ENCODE peak calls at places on chromosomes 12 and 14, in ten cellular contexts. I is dermis blood vessel endothelial cell, N is HTR-8/SVneo, X is NCI-H1694 treated with DMSO at 0.1 percent for 48 hours, M is lower lobe of right lung, U is kidney, T is HCEC 1CT, R is T-helper 1 cell, A is Kasumi-1, W is cardiac fibroblast. V is an unnamed sample.

GRCh38 chr12:18139989-18140596 is 50.1 kb upstream of the RERGL start:
- DNase-seq in N (no peak), R (no peak), U (no peak), I (peak; percentile 52), M (no peak), W (peak; percentile 61), T (peak; percentile 36), A (peak; percentile 90), X (peak; percentile 69), V (peak; percentile 59)

GRCh38 chr12:119375619-119376018 is 41.1 kb downstream of the CCDC60 start:
- DNase-seq in U (no peak), M (no peak), I (no peak), T (no peak), A (no peak), N (no peak), R (no peak), W (no peak), X (no peak), V (no peak)

GRCh38 chr12:11348439-11348838 is 38.2 kb upstream of the PRB4 start:
- DNase-seq in M (no peak), I (no peak), N (no peak), R (no peak), U (peak; percentile 32), A (no peak), W (no peak), T (no peak), X (no peak), V (no peak)

GRCh38 chr12:51814311-51815088 is 34.0 kb downstream of the FIGNL2 start:
- DNase-seq in N (peak; percentile 73), T (peak; percentile 70), R (no peak), U (peak; percentile 92), I (peak; percentile 87), W (peak; percentile 79), X (no peak), M (peak; percentile 89), A (no peak), V (peak; percentile 84)

GRCh38 chr12:44497044-44497443 is 379.1 kb downstream of the NELL2 start:
- DNase-seq in W (no peak), A (no peak), T (no peak), U (no peak), R (no peak), M (no peak), N (no peak), I (no peak), X (no peak), V (no peak)

GRCh38 chr12:3216097-3216496 is 138.9 kb downstream of the TSPAN9 start:
- DNase-seq in I (no peak), U (no peak), T (no peak), A (no peak), X (peak; percentile 38), M (no peak), R (no peak), N (no peak), W (no peak), V (no peak)

GRCh38 chr14:77186911-77187648 is 5.5 kb downstream of the TMEM63C start:
- DNase-seq in T (no peak), X (no peak), A (no peak), W (peak; percentile 10), R (no peak), I (no peak), N (no peak), M (no peak), U (no peak), V (no peak)

GRCh38 chr14:29339491-29339890 is 572.9 kb downstream of the FOXG1 start:
- DNase-seq in T (peak; percentile 23), I (no peak), R (no peak), W (no peak), M (no peak), N (no peak), U (no peak), X (no peak), A (no peak), V (no peak)

GRCh38 chr12:85836716-85837100 is 499 bp upstream of the RASSF9 start:
- DNase-seq in N (no peak), T (no peak), W (no peak), X (no peak), U (no peak), A (no peak), M (peak; percentile 28), R (no peak), I (no peak), V (no peak)

GRCh38 chr12:21675096-21675495 is 17.5 kb upstream of the LDHB start:
- DNase-seq in U (no peak), T (no peak), A (no peak), W (no peak), X (no peak), R (no peak), M (no peak), N (no peak), I (no peak), V (no peak)

GRCh38 chr14:49999216-49999761 is 106.4 kb downstream of the ARF6 start:
- DNase-seq in R (peak; percentile 45), A (peak; percentile 93), M (peak; percentile 87), I (peak; percentile 84), W (peak; percentile 73), U (peak; percentile 95), T (peak; percentile 84), N (no peak), X (no peak), V (peak; percentile 71)

GRCh38 chr12:109624467-109624866 is 50.9 kb downstream of the MVK start:
- DNase-seq in U (no peak), N (no peak), X (no peak), A (no peak), M (no peak), I (no peak), T (no peak), W (no peak), R (no peak), V (no peak)

GRCh38 chr14:105876158-105876557 is 349.8 kb downstream of the TMEM121 start:
- DNase-seq in I (no peak), W (no peak), X (no peak), A (no peak), M (peak; percentile 12), T (no peak), N (no peak), R (no peak), U (no peak), V (no peak)

GRCh38 chr12:560666-561065 is 100.9 kb downstream of the B4GALNT3 start:
- DNase-seq in M (no peak), I (no peak), U (no peak), W (no peak), A (no peak), R (no peak), T (no peak), N (no peak), X (no peak), V (no peak)

GRCh38 chr14:104343690-104344640 is 205.6 kb downstream of the KIF26A start:
- DNase-seq in A (no peak), R (no peak), N (no peak), T (no peak), M (peak; percentile 30), X (no peak), I (no peak), U (no peak), W (no peak), V (no peak)

GRCh38 chr12:53179694-53180269 is 740 bp upstream of the ZNF740 start:
- DNase-seq in T (peak; percentile 17), I (no peak), N (no peak), U (no peak), X (no peak), W (no peak), A (peak; percentile 50), R (no peak), M (no peak), V (no peak)

GRCh38 chr14:61185534-61185933 is 95.6 kb downstream of the TMEM30B start:
- DNase-seq in N (no peak), I (no peak), M (no peak), T (no peak), U (no peak), A (no peak), R (no peak), X (no peak), W (no peak), V (no peak)

GRCh38 chr12:24380122-24380521 is 430.7 kb upstream of the SOX5 start:
- DNase-seq in N (no peak), M (no peak), A (no peak), X (no peak), U (no peak), R (no peak), W (no peak), I (no peak), T (peak; percentile 63), V (no peak)

GRCh38 chr14:65872536-65872935 is 460.0 kb downstream of the FUT8 start:
- DNase-seq in U (no peak), A (no peak), I (no peak), M (no peak), W (peak; percentile 12), T (no peak), N (no peak), X (no peak), R (no peak), V (no peak)

GRCh38 chr14:68797180-68797670 is 4.4 kb upstream of the ZFP36L1 start:
- DNase-seq in W (no peak), N (no peak), I (no peak), A (no peak), M (no peak), X (no peak), T (no peak), R (no peak), U (no peak), V (no peak)

GRCh38 chr14:72891666-72892102 is 2.2 kb downstream of the DPF3 start:
- DNase-seq in M (no peak), U (no peak), N (no peak), W (no peak), T (no peak), A (no peak), R (no peak), I (no peak), X (no peak), V (no peak)

GRCh38 chr12:175250-175649 is 38.7 kb downstream of the SLC6A12 start:
- DNase-seq in N (no peak), A (no peak), M (no peak), T (no peak), U (no peak), X (peak; percentile 83), R (no peak), W (no peak), I (no peak), V (peak; percentile 41)

GRCh38 chr12:31019561-31020308 is 53.9 kb upstream of the DDX11 start:
- DNase-seq in N (no peak), R (no peak), I (no peak), X (no peak), M (no peak), T (no peak), U (no peak), W (no peak), A (no peak), V (no peak)

GRCh38 chr12:87853448-87854003 is 175.7 kb downstream of the C12orf50 start:
- DNase-seq in N (no peak), T (no peak), X (no peak), M (no peak), I (no peak), R (no peak), U (no peak), A (no peak), W (no peak), V (no peak)

GRCh38 chr12:130674676-130675075 is 41.4 kb downstream of the RIMBP2 start:
- DNase-seq in T (no peak), N (no peak), X (no peak), M (no peak), A (no peak), W (no peak), R (no peak), I (no peak), U (no peak), V (no peak)

GRCh38 chr14:92425101-92425500 is 88.5 kb upstream of the RIN3 start:
- DNase-seq in X (no peak), I (peak; percentile 19), W (peak; percentile 28), M (no peak), T (peak; percentile 86), R (no peak), U (no peak), N (no peak), A (no peak), V (peak; percentile 43)

GRCh38 chr14:22536853-22537338 is 52.1 kb downstream of the DAD1 start:
- DNase-seq in M (no peak), R (no peak), T (peak; percentile 95), A (peak; percentile 59), W (peak; percentile 88), U (peak; percentile 78), N (peak; percentile 80), X (no peak), I (peak; percentile 99), V (no peak)

GRCh38 chr12:25089738-25090137 is 105.2 kb downstream of the DNAI7 start:
- DNase-seq in A (no peak), X (no peak), T (no peak), M (no peak), I (peak; percentile 14), W (no peak), U (no peak), N (no peak), R (no peak), V (peak; percentile 78)